ENCODE peak calls at places on chromosome 14, in ten cellular contexts. L is effector memory CD4-positive, alpha-beta T cell; G is fibroblast of lung; R is tibial nerve; P is mucosa of descending colon; M is AG04450; Q is left ventricle myocardium inferior; B is lower lobe of right lung; Z is uterus; A is K562. T is an unnamed sample.

GRCh38 chr14:30994681-30995620 is 30.5 kb upstream of the AP4S1 start:
- DNase-seq in L (no peak), G (peak), R (no peak), P (no peak), M (no peak), Q (no peak), B (no peak), Z (no peak), A (no peak), T (no peak)

GRCh38 chr14:65011559-65011958 is 24.9 kb downstream of the FNTB start:
- DNase-seq in L (no peak), G (no peak), R (no peak), P (no peak), M (no peak), Q (no peak), B (no peak), Z (no peak), A (no peak), T (no peak)

GRCh38 chr14:103584326-103584915 is 21.7 kb downstream of the COA8 start:
- DNase-seq in L (no peak), G (no peak), R (no peak), P (no peak), M (no peak), Q (no peak), B (no peak), Z (no peak), A (no peak), T (no peak)

GRCh38 chr14:65222434-65222833 is 120.1 kb upstream of the MAX start:
- DNase-seq in L (no peak), G (peak), R (no peak), P (peak), M (no peak), Q (peak), B (peak), Z (no peak), A (peak), T (peak)

GRCh38 chr14:24382103-24382377 is 14.1 kb downstream of the NFATC4 start:
- DNase-seq in L (no peak), G (no peak), R (no peak), P (no peak), M (no peak), Q (no peak), B (no peak), Z (no peak), A (no peak), T (no peak)

GRCh38 chr14:87873741-87874140 is 119.2 kb downstream of the GALC start:
- DNase-seq in L (no peak), G (peak), R (no peak), P (no peak), M (no peak), Q (no peak), B (no peak), Z (no peak), A (no peak), T (no peak)

GRCh38 chr14:61695695-61696527 is 598 bp downstream of the HIF1A start:
- DNase-seq in L (peak), G (peak), R (peak), P (peak), M (no peak), Q (peak), B (peak), Z (peak), A (peak), T (peak)

GRCh38 chr14:25406818-25407217 is 356.9 kb upstream of the STXBP6 start:
- DNase-seq in L (no peak), G (peak), R (no peak), P (no peak), M (no peak), Q (no peak), B (no peak), Z (no peak), A (peak), T (no peak)

GRCh38 chr14:32050839-32051238 is 26.3 kb upstream of the ARHGAP5 start:
- DNase-seq in L (no peak), G (no peak), R (no peak), P (no peak), M (no peak), Q (no peak), B (no peak), Z (no peak), A (no peak), T (no peak)

GRCh38 chr14:65028937-65029336 is 42.2 kb downstream of the FNTB start:
- DNase-seq in L (no peak), G (no peak), R (no peak), P (no peak), M (no peak), Q (no peak), B (no peak), Z (no peak), A (no peak), T (no peak)

GRCh38 chr14:22648506-22648905 is 4.4 kb upstream of the OR6J1 start:
- DNase-seq in L (no peak), G (no peak), R (no peak), P (no peak), M (no peak), Q (no peak), B (no peak), Z (no peak), A (no peak), T (no peak)
- H3K4me3 ChIP-seq in L (no peak), G (no peak), R (no peak), P (no peak), M (no peak), Q (no peak), B (no peak), Z (no peak), A (no peak), T (no peak)

GRCh38 chr14:36505892-36506731 is 13.9 kb downstream of the NKX2-1 start:
- DNase-seq in L (no peak), G (no peak), R (no peak), P (no peak), M (no peak), Q (no peak), B (peak), Z (no peak), A (no peak), T (no peak)

GRCh38 chr14:36506732-36507614 is 13.1 kb downstream of the NKX2-1 start:
- DNase-seq in L (no peak), G (no peak), R (no peak), P (no peak), M (no peak), Q (no peak), B (peak), Z (no peak), A (no peak), T (no peak)

GRCh38 chr14:36509056-36509917 is 10.7 kb downstream of the NKX2-1 start:
- DNase-seq in L (no peak), G (no peak), R (no peak), P (no peak), M (no peak), Q (no peak), B (no peak), Z (no peak), A (no peak), T (no peak)

GRCh38 chr14:36508418-36509051 is 11.5 kb downstream of the NKX2-1 start:
- DNase-seq in L (no peak), G (no peak), R (no peak), P (no peak), M (no peak), Q (no peak), B (peak), Z (no peak), A (no peak), T (no peak)

GRCh38 chr14:36507847-36508417 is 12.1 kb downstream of the NKX2-1 start:
- DNase-seq in L (no peak), G (no peak), R (no peak), P (no peak), M (no peak), Q (no peak), B (no peak), Z (no peak), A (no peak), T (no peak)
- H3K4me3 ChIP-seq in L (no peak), G (no peak), R (no peak), P (no peak), M (no peak), Q (no peak), B (peak), Z (no peak), A (no peak), T (no peak)

GRCh38 chr14:94827711-94828505 is 58.0 kb upstream of the GSC start:
- DNase-seq in L (no peak), G (no peak), R (peak), P (no peak), M (no peak), Q (peak), B (no peak), Z (peak), A (no peak), T (peak)
- H3K4me3 ChIP-seq in L (no peak), G (no peak), R (no peak), P (no peak), M (no peak), Q (no peak), B (no peak), Z (no peak), A (no peak), T (no peak)

GRCh38 chr14:22792158-22792557 is 23.1 kb downstream of the SLC7A7 start:
- DNase-seq in L (no peak), G (no peak), R (no peak), P (no peak), M (no peak), Q (no peak), B (no peak), Z (no peak), A (no peak), T (no peak)

GRCh38 chr14:22794533-22794932 is 20.7 kb downstream of the SLC7A7 start:
- DNase-seq in L (no peak), G (no peak), R (no peak), P (no peak), M (no peak), Q (no peak), B (no peak), Z (no peak), A (no peak), T (no peak)

GRCh38 chr14:22791302-22791701 is 23.9 kb downstream of the SLC7A7 start:
- DNase-seq in L (no peak), G (peak), R (no peak), P (no peak), M (no peak), Q (no peak), B (no peak), Z (no peak), A (peak), T (no peak)

GRCh38 chr14:22796087-22796707 is 19.0 kb downstream of the SLC7A7 start:
- DNase-seq in L (no peak), G (no peak), R (no peak), P (no peak), M (no peak), Q (no peak), B (no peak), Z (no peak), A (peak), T (no peak)

DNA sequence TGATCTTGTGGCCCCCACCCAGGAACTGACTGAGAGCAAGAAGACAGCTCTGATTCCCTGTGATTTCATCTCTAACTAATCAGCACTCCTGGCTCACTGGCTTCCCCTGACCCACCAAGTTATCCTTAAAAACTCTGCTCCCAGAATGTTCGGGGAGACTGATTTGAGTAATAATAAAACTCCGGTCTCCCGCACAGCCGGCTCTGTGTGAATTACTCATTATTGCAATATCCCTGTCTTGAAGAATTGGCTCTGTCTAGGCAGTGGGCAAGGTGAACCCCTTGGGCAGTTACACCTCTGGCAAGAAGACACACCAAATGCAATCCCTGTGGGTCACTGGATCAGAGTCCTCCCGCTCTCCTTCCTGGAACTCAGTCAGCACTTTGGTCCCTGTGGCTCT is 21.3 kb downstream of the SLC7A7 start:
- DNase-seq in L (no peak), G (no peak), R (no peak), P (no peak), M (no peak), Q (no peak), B (no peak), Z (no peak), A (no peak), T (no peak)
- H3K4me3 ChIP-seq in L (no peak), G (no peak), R (no peak), P (no peak), M (no peak), Q (no peak), B (no peak), Z (no peak), A (no peak), T (no peak)

GRCh38 chr14:50668852-50669194 is 717 bp upstream of the SAV1 start:
- DNase-seq in L (no peak), G (no peak), R (no peak), P (no peak), M (no peak), Q (no peak), B (no peak), Z (no peak), A (no peak), T (no peak)
- H3K4me3 ChIP-seq in L (no peak), G (peak), R (peak), P (no peak), M (peak), Q (peak), B (peak), Z (peak), A (peak), T (peak)

DNA sequence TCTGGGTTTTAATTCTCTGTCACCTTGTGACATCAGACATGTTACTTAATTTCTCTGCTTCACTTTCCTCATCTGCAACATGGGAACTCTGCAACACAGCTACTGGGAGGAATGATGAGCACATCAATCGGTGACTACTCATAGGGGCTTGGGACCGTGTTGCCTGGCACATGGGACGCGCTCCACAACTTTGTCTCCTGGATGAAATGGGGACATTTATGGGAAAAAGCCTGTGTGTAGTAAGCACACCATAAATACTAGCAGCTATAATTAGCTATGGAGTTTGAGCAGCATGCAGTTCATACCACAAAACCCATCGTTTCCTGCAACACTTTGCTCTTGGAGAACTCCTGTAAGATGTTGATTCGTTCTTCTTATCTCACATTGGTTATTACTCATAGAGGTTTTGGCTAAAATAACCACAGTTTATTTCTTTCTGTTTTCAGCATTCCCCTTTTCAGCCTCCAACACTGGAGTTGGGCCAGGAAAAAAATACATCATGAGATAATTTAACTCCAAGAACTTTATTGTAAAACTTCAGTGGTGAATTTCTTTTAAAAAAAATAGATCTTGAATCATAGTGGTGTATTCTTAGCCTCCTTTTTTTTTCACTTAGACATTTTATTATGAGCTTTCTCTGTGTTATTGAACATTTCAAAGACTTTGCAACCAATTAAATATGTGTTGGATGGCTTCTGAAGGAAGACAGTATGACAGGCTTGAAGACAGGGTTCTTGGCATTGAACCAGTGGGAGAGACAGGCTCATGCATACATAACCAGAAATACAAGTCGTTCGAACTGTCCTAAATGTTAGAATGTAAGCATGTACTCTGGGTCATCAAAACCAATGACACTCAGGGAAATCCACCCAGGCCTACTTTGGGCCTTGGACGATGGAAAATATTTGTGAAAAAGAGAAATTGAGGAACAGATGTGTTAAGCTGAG is 72.7 kb downstream of the RIN3 start:
- DNase-seq in L (peak), G (peak), R (no peak), P (no peak), M (peak), Q (no peak), B (no peak), Z (peak), A (no peak), T (no peak)
- H3K4me3 ChIP-seq in L (peak), G (no peak), R (no peak), P (no peak), M (peak), Q (no peak), B (no peak), Z (no peak), A (no peak), T (no peak)

GRCh38 chr14:73764406-73764805 is 50.2 kb upstream of the PNMA1 start:
- DNase-seq in L (no peak), G (no peak), R (no peak), P (no peak), M (no peak), Q (no peak), B (no peak), Z (no peak), A (no peak), T (no peak)
- H3K4me3 ChIP-seq in L (no peak), G (no peak), R (no peak), P (no peak), M (no peak), Q (peak), B (no peak), Z (no peak), A (no peak), T (peak)

GRCh38 chr14:53979141-53979673 is 22.6 kb upstream of the BMP4 start:
- DNase-seq in L (no peak), G (peak), R (no peak), P (no peak), M (no peak), Q (no peak), B (no peak), Z (no peak), A (no peak), T (no peak)

GRCh38 chr14:53979747-53980642 is 23.4 kb upstream of the BMP4 start:
- DNase-seq in L (no peak), G (peak), R (peak), P (peak), M (no peak), Q (peak), B (no peak), Z (peak), A (no peak), T (peak)

GRCh38 chr14:53978194-53978593 is 21.6 kb upstream of the BMP4 start:
- DNase-seq in L (no peak), G (no peak), R (no peak), P (no peak), M (no peak), Q (no peak), B (no peak), Z (no peak), A (no peak), T (no peak)

GRCh38 chr14:53982546-53982945 is 25.9 kb upstream of the BMP4 start:
- DNase-seq in L (no peak), G (no peak), R (no peak), P (no peak), M (no peak), Q (no peak), B (no peak), Z (no peak), A (no peak), T (no peak)

GRCh38 chr14:53983112-53983511 is 26.5 kb upstream of the BMP4 start:
- DNase-seq in L (no peak), G (no peak), R (no peak), P (no peak), M (no peak), Q (no peak), B (no peak), Z (no peak), A (no peak), T (no peak)
- H3K4me3 ChIP-seq in L (no peak), G (no peak), R (no peak), P (no peak), M (no peak), Q (no peak), B (no peak), Z (no peak), A (no peak), T (no peak)

GRCh38 chr14:21868442-21869046 is 194.9 kb upstream of the OR4E1 start:
- DNase-seq in L (no peak), G (no peak), R (peak), P (peak), M (no peak), Q (no peak), B (no peak), Z (no peak), A (peak), T (no peak)
- H3K4me3 ChIP-seq in L (no peak), G (no peak), R (no peak), P (no peak), M (no peak), Q (no peak), B (no peak), Z (no peak), A (no peak), T (no peak)

DNA sequence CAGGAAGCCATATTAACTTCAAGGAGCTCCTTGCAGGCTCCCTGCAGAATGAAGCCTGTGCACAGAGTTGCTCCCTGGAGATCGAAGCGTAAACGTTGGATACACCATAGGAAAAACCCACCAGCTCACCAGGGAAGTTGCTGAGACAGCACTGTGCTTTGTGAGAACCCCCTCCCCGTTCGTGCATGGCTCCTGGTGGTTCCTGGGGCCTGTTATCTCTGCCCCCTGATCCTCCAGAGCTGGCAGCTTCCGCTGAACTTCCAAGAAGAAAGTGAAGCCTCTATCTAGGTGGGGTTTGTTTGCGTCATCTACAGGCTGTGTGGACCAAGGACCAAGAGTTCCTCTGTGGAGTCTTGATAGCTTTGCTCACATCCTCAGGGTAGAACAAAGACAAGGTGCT is 2.4 kb upstream of the CCDC85C start:
- DNase-seq in L (no peak), G (no peak), R (no peak), P (no peak), M (no peak), Q (no peak), B (no peak), Z (no peak), A (peak), T (no peak)
- H3K4me3 ChIP-seq in L (no peak), G (no peak), R (no peak), P (no peak), M (no peak), Q (no peak), B (no peak), Z (no peak), A (no peak), T (no peak)

T was measured in psoas muscle.